ENCODE peak calls at places on chromosomes 11 and 22, in seven cellular contexts. One of them, this sample, is unnamed. For H3K9me3, the result is how much of the 10 kb centered on the place peaks cover.

GRCh38 chr11:122241561-122241960 is 125.5 kb upstream of the BLID start:
- DNase-seq in transverse colon: no peak
- DNase-seq in esophagus muscularis mucosa: no peak
- DNase-seq in upper lobe of left lung: no peak
- DNase-seq in HCT116: no peak
- DNase-seq in SK-N-SH: no peak
- DNase-seq in endothelial cell of umbilical vein: no peak
- DNase-seq in this sample: no peak

GRCh38 chr11:88402192-88402715 is 64.7 kb upstream of the CTSC start:
- DNase-seq in transverse colon: no peak
- DNase-seq in esophagus muscularis mucosa: no peak
- DNase-seq in upper lobe of left lung: no peak
- DNase-seq in HCT116: no peak
- DNase-seq in SK-N-SH: no peak
- DNase-seq in endothelial cell of umbilical vein: peak
- DNase-seq in this sample: no peak

GRCh38 chr22:31818481-31819392 is 64.9 kb downstream of the DEPDC5 start:
- DNase-seq in transverse colon: no peak
- DNase-seq in esophagus muscularis mucosa: no peak
- DNase-seq in upper lobe of left lung: no peak
- DNase-seq in HCT116: no peak
- DNase-seq in SK-N-SH: no peak
- DNase-seq in endothelial cell of umbilical vein: no peak
- DNase-seq in this sample: no peak

GRCh38 chr11:35365961-35366360 is 53.4 kb downstream of the SLC1A2 start:
- DNase-seq in transverse colon: no peak
- DNase-seq in esophagus muscularis mucosa: no peak
- DNase-seq in upper lobe of left lung: no peak
- DNase-seq in HCT116: no peak
- DNase-seq in SK-N-SH: no peak
- DNase-seq in endothelial cell of umbilical vein: no peak
- DNase-seq in this sample: no peak

GRCh38 chr22:20267441-20268288 is 453 bp downstream of the RTN4R start:
- DNase-seq in transverse colon: peak
- DNase-seq in esophagus muscularis mucosa: no peak
- DNase-seq in upper lobe of left lung: no peak
- DNase-seq in HCT116: no peak
- DNase-seq in SK-N-SH: peak
- DNase-seq in endothelial cell of umbilical vein: no peak
- DNase-seq in this sample: no peak

GRCh38 chr11:47488674-47489394 is 39.9 kb upstream of the RAPSN start:
- DNase-seq in transverse colon: peak
- DNase-seq in esophagus muscularis mucosa: no peak
- DNase-seq in upper lobe of left lung: no peak
- DNase-seq in HCT116: no peak
- DNase-seq in SK-N-SH: no peak
- DNase-seq in endothelial cell of umbilical vein: no peak
- DNase-seq in this sample: no peak

GRCh38 chr11:29260939-29261705 is 755.7 kb downstream of the KCNA4 start:
- DNase-seq in transverse colon: no peak
- DNase-seq in esophagus muscularis mucosa: no peak
- DNase-seq in upper lobe of left lung: no peak
- DNase-seq in HCT116: peak
- DNase-seq in SK-N-SH: no peak
- DNase-seq in endothelial cell of umbilical vein: peak
- DNase-seq in this sample: no peak

GRCh38 chr11:19714093-19714386 is 1.4 kb downstream of the NAV2 start:
- DNase-seq in transverse colon: no peak
- DNase-seq in esophagus muscularis mucosa: no peak
- DNase-seq in upper lobe of left lung: no peak
- DNase-seq in HCT116: no peak
- DNase-seq in SK-N-SH: peak
- DNase-seq in endothelial cell of umbilical vein: peak
- DNase-seq in this sample: peak

GRCh38 chr11:125289419-125290088 is 125.0 kb downstream of the PKNOX2 start:
- DNase-seq in transverse colon: no peak
- DNase-seq in esophagus muscularis mucosa: no peak
- DNase-seq in upper lobe of left lung: no peak
- DNase-seq in HCT116: no peak
- DNase-seq in SK-N-SH: peak
- DNase-seq in endothelial cell of umbilical vein: no peak
- DNase-seq in this sample: no peak

GRCh38 chr22:25775501-25775900 is 33.5 kb downstream of the MYO18B start:
- DNase-seq in transverse colon: no peak
- DNase-seq in esophagus muscularis mucosa: no peak
- DNase-seq in upper lobe of left lung: no peak
- DNase-seq in HCT116: no peak
- DNase-seq in SK-N-SH: peak
- DNase-seq in endothelial cell of umbilical vein: no peak
- DNase-seq in this sample: no peak

GRCh38 chr11:27694992-27695391 is 5.3 kb downstream of the BDNF start:
- DNase-seq in transverse colon: no peak
- DNase-seq in esophagus muscularis mucosa: no peak
- DNase-seq in upper lobe of left lung: no peak
- DNase-seq in HCT116: no peak
- DNase-seq in SK-N-SH: peak
- DNase-seq in endothelial cell of umbilical vein: peak
- DNase-seq in this sample: no peak

GRCh38 chr11:87252869-87253268 is 215.1 kb downstream of the TMEM135 start:
- DNase-seq in transverse colon: no peak
- DNase-seq in esophagus muscularis mucosa: no peak
- DNase-seq in upper lobe of left lung: no peak
- DNase-seq in HCT116: no peak
- DNase-seq in SK-N-SH: no peak
- DNase-seq in endothelial cell of umbilical vein: no peak
- DNase-seq in this sample: no peak

GRCh38 chr11:1736447-1736992 is 13.9 kb downstream of the IFITM10 start:
- DNase-seq in transverse colon: no peak
- DNase-seq in esophagus muscularis mucosa: no peak
- DNase-seq in upper lobe of left lung: no peak
- DNase-seq in HCT116: peak
- DNase-seq in SK-N-SH: no peak
- DNase-seq in endothelial cell of umbilical vein: no peak
- DNase-seq in this sample: no peak
- H3K9me3 ChIP-seq in transverse colon: under half
- H3K9me3 ChIP-seq in esophagus muscularis mucosa: under half
- H3K9me3 ChIP-seq in upper lobe of left lung: under half
- H3K9me3 ChIP-seq in HCT116: under half
- H3K9me3 ChIP-seq in SK-N-SH: under half
- H3K9me3 ChIP-seq in endothelial cell of umbilical vein: under half
- H3K9me3 ChIP-seq in this sample: under half

DNA sequence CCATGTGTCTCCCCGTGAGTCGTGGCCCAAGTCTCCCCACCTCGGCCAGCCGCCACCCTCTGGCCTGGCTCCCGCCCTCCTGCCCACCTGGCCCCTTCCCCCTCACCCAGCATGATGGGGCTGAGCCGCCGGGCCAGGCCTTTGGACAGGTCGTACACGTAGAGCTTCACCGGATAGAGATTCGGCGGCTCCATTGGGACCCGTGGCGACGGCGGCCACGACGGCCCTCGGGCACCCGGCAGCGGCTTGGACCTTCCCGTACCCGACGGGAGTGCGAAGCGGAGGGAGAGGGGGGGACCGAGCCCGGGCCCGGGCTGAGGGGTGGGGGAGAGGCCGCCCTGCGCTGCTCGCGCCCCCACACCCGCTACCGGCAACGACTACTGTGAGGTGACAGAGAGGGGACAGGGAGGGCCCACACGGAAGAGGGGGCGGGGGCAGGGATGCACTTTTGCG is at the start of gene DESI1:
- DNase-seq in transverse colon: no peak
- DNase-seq in esophagus muscularis mucosa: peak
- DNase-seq in upper lobe of left lung: no peak
- DNase-seq in HCT116: no peak
- DNase-seq in SK-N-SH: no peak
- DNase-seq in endothelial cell of umbilical vein: no peak
- DNase-seq in this sample: no peak
- TF ChIP-seq POLR2AphosphoS5 in transverse colon: peak
- TF ChIP-seq POLR2AphosphoS5 in esophagus muscularis mucosa: no peak
- TF ChIP-seq POLR2AphosphoS5 in upper lobe of left lung: peak
- TF ChIP-seq POLR2AphosphoS5 in HCT116: peak
- TF ChIP-seq POLR2AphosphoS5 in SK-N-SH: peak
- TF ChIP-seq POLR2AphosphoS5 in endothelial cell of umbilical vein: peak
- TF ChIP-seq POLR2AphosphoS5 in this sample: peak

GRCh38 chr22:38756631-38757463 is 1.0 kb upstream of the SUN2 start:
- DNase-seq in transverse colon: peak
- DNase-seq in esophagus muscularis mucosa: no peak
- DNase-seq in upper lobe of left lung: peak
- DNase-seq in HCT116: no peak
- DNase-seq in SK-N-SH: no peak
- DNase-seq in endothelial cell of umbilical vein: peak
- DNase-seq in this sample: no peak
- H3K4me3 ChIP-seq in transverse colon: peak
- H3K4me3 ChIP-seq in esophagus muscularis mucosa: peak
- H3K4me3 ChIP-seq in upper lobe of left lung: no peak
- H3K4me3 ChIP-seq in HCT116: peak
- H3K4me3 ChIP-seq in SK-N-SH: peak
- H3K4me3 ChIP-seq in endothelial cell of umbilical vein: peak
- H3K4me3 ChIP-seq in this sample: no peak

DNA sequence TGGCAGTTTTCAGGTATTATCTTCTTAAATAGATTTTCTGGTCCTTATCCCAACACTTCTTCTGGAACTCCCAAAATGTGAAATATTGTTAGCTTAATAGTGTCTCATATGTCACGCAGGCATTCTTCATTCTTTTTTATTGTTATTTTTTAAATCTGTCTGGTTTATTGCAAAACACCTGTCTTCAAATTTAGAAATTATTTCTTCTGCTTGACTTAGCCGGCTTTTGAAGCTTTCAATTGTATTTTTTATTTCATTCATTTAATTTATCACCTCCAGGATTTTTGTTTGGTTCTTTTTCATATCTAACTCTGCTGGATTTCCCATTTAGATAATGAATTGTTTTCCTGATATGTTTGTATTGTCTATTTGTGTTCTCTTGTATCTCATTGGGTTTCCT is 49.9 kb downstream of the KCNQ1OT1 start:
- DNase-seq in transverse colon: no peak
- DNase-seq in esophagus muscularis mucosa: no peak
- DNase-seq in upper lobe of left lung: no peak
- DNase-seq in HCT116: no peak
- DNase-seq in SK-N-SH: no peak
- DNase-seq in endothelial cell of umbilical vein: no peak
- DNase-seq in this sample: no peak
- H3K9me3 ChIP-seq in transverse colon: under half
- H3K9me3 ChIP-seq in esophagus muscularis mucosa: half or more
- H3K9me3 ChIP-seq in upper lobe of left lung: half or more
- H3K9me3 ChIP-seq in HCT116: under half
- H3K9me3 ChIP-seq in SK-N-SH: under half
- H3K9me3 ChIP-seq in endothelial cell of umbilical vein: under half
- H3K9me3 ChIP-seq in this sample: under half

DNA sequence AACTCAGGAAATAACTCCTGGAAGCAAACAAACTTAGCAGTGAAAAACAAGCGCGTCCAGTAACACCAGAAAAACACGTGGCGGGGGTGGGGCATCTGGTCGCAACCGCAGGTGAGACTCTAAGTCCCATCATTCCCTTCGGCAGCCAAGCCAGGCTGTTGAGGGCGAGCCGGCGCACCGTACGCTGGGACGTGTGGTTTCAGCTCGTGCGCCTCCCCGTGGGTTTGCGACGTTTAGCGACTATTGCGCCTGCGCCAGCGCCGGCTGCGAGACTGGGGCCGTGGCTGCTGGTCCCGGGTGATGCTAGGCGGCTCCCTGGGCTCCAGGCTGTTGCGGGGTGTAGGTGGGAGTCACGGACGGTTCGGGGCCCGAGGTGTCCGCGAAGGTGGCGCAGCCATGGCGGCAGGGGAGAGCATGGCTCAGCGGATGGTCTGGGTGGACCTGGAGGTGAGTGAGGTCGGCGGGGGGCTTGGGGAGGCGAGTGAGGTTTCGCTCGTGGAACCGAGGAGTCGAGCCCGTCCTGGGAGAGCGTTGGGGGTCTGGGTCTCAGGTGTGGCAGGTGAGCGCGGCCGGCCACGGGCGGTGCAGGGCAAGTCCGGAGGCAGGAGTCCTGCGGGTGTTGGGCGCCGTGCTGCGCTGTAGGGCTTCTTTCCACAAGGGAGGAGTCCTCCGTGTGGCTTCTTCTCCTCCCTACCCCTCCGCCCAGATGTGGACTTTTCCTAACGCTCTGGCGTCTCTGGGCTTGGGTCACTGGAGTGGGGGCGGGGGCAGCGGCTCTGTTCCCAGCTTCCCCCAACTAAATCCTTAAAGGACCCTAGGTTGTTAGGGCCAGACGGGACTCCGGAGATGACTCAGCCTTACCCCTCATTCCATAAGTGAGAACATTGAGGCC is at the start of gene REXO2:
- DNase-seq in transverse colon: peak
- DNase-seq in esophagus muscularis mucosa: peak
- DNase-seq in upper lobe of left lung: peak
- DNase-seq in HCT116: peak
- DNase-seq in SK-N-SH: peak
- DNase-seq in endothelial cell of umbilical vein: peak
- DNase-seq in this sample: peak
- TF ChIP-seq POLR2AphosphoS5 in transverse colon: peak
- TF ChIP-seq POLR2AphosphoS5 in esophagus muscularis mucosa: peak
- TF ChIP-seq POLR2AphosphoS5 in upper lobe of left lung: peak
- TF ChIP-seq POLR2AphosphoS5 in HCT116: peak
- TF ChIP-seq POLR2AphosphoS5 in SK-N-SH: peak
- TF ChIP-seq POLR2AphosphoS5 in endothelial cell of umbilical vein: peak
- TF ChIP-seq POLR2AphosphoS5 in this sample: peak

GRCh38 chr22:21657020-21657360 is 8.8 kb upstream of the PPIL2 start:
- DNase-seq in transverse colon: no peak
- DNase-seq in esophagus muscularis mucosa: no peak
- DNase-seq in upper lobe of left lung: no peak
- DNase-seq in HCT116: no peak
- DNase-seq in SK-N-SH: no peak
- DNase-seq in endothelial cell of umbilical vein: no peak
- DNase-seq in this sample: no peak
- H3K4me3 ChIP-seq in transverse colon: peak
- H3K4me3 ChIP-seq in esophagus muscularis mucosa: peak
- H3K4me3 ChIP-seq in upper lobe of left lung: no peak
- H3K4me3 ChIP-seq in HCT116: peak
- H3K4me3 ChIP-seq in SK-N-SH: peak
- H3K4me3 ChIP-seq in endothelial cell of umbilical vein: peak
- H3K4me3 ChIP-seq in this sample: peak